ENCODE peak calls at places on chromosomes 12 and 14, in four cellular contexts. L, D, Z and R are unnamed samples.

GRCh38 chr12:71810905-71811304 is 28.7 kb upstream of the TBC1D15 start:
- DNase-seq in Z (no peak), D (no peak), L (no peak), R (no peak)

GRCh38 chr14:60647081-60647836 is 2.0 kb downstream of the SIX1 start:
- DNase-seq in Z (no peak), L (peak), D (no peak), R (peak)

GRCh38 chr12:100688451-100688864 is 106.1 kb upstream of the ANO4 start:
- DNase-seq in Z (no peak), L (no peak), D (no peak), R (no peak)

GRCh38 chr14:75042040-75042439 is 9.2 kb downstream of the MLH3 start:
- DNase-seq in D (no peak), Z (no peak), L (no peak), R (peak)

GRCh38 chr12:107322063-107322462 is 228.7 kb upstream of the CRY1 start:
- DNase-seq in L (no peak), D (no peak), Z (no peak), R (no peak)

GRCh38 chr12:100706029-100706428 is 88.5 kb upstream of the ANO4 start:
- DNase-seq in Z (no peak), L (peak), D (no peak), R (no peak)

GRCh38 chr14:22319526-22320352 is 269.3 kb downstream of the DAD1 start:
- DNase-seq in Z (peak), D (no peak), L (peak), R (peak)

GRCh38 chr12:48767047-48767446 is 21.8 kb downstream of the ADCY6 start:
- DNase-seq in L (no peak), D (no peak), Z (no peak), R (no peak)

GRCh38 chr14:68687746-68688145 is 105.1 kb downstream of the ZFP36L1 start:
- DNase-seq in L (peak), D (no peak), Z (no peak), R (no peak)

GRCh38 chr14:50351016-50351415 is 38.9 kb downstream of the DMAC2L start:
- DNase-seq in D (no peak), L (peak), Z (no peak), R (peak)

GRCh38 chr14:58501214-58501816 is 73.8 kb downstream of the KIAA0586 start:
- DNase-seq in Z (peak), D (peak), L (peak), R (peak)

GRCh38 chr12:1424674-1425395 is 169.5 kb downstream of the FBXL14 start:
- DNase-seq in D (no peak), L (no peak), Z (no peak), R (no peak)

GRCh38 chr14:45680531-45680930 is 427.5 kb upstream of the MIS18BP1 start:
- DNase-seq in L (no peak), D (no peak), Z (no peak), R (no peak)

GRCh38 chr12:130181211-130181610 is 18.9 kb downstream of the FZD10 start:
- DNase-seq in L (no peak), Z (no peak), D (no peak), R (no peak)

GRCh38 chr14:26719514-26719913 is 121.7 kb upstream of the NOVA1 start:
- DNase-seq in D (no peak), L (peak), Z (no peak), R (no peak)

GRCh38 chr12:49807991-49808580 is 20.1 kb downstream of the NCKAP5L start:
- DNase-seq in L (no peak), D (no peak), Z (no peak), R (no peak)

GRCh38 chr14:70183991-70184390 is 4.8 kb downstream of the SLC8A3 start:
- DNase-seq in D (no peak), Z (no peak), L (no peak), R (no peak)

GRCh38 chr12:20183563-20183962 is 184.8 kb upstream of the PDE3A start:
- DNase-seq in D (no peak), L (peak), Z (no peak), R (peak)

GRCh38 chr12:13211859-13212664 is 15.5 kb downstream of the EMP1 start:
- DNase-seq in D (peak), Z (no peak), L (peak), R (peak)

GRCh38 chr12:30908389-30909087 is 18.0 kb upstream of the TSPAN11 start:
- DNase-seq in D (no peak), Z (no peak), L (peak), R (peak)

GRCh38 chr14:55802986-55803431 is 223.0 kb downstream of the KTN1 start:
- DNase-seq in L (peak), Z (no peak), D (peak), R (peak)

GRCh38 chr12:1530592-1531159 is 63.7 kb downstream of the FBXL14 start:
- DNase-seq in L (no peak), D (peak), Z (no peak), R (no peak)

GRCh38 chr14:21084988-21085853 is 13.2 kb downstream of the ZNF219 start:
- DNase-seq in L (peak), D (no peak), Z (no peak), R (no peak)

GRCh38 chr12:65602191-65602578 is 222.1 kb upstream of the HMGA2 start:
- DNase-seq in D (no peak), L (no peak), Z (no peak), R (no peak)

GRCh38 chr12:32545413-32545970 is 133.6 kb upstream of the DNM1L start:
- DNase-seq in Z (no peak), D (no peak), L (no peak), R (peak)

GRCh38 chr14:36975834-36976233 is 196.6 kb downstream of the SLC25A21 start:
- DNase-seq in Z (no peak), L (peak), D (no peak), R (no peak)

GRCh38 chr12:11759894-11760293 is 110.4 kb downstream of the ETV6 start:
- DNase-seq in Z (no peak), L (no peak), D (no peak), R (no peak)

GRCh38 chr12:93857279-93857894 is 180.2 kb downstream of the CRADD start:
- DNase-seq in D (no peak), L (peak), Z (no peak), R (no peak)

GRCh38 chr12:124545508-124546418 is 21.6 kb downstream of the NCOR2 start:
- DNase-seq in L (peak), D (no peak), Z (peak), R (no peak)

GRCh38 chr14:22422238-22422637 is 166.8 kb downstream of the DAD1 start:
- DNase-seq in Z (no peak), D (no peak), L (no peak), R (no peak)

GRCh38 chr12:94186461-94187237 is 38.3 kb downstream of the PLXNC1 start:
- DNase-seq in Z (no peak), D (no peak), L (peak), R (no peak)

GRCh38 chr12:104686196-104686595 is 229.4 kb downstream of the CHST11 start:
- DNase-seq in Z (no peak), L (peak), D (no peak), R (peak)

GRCh38 chr12:16605666-16606116 is 271 bp downstream of the LMO3 start:
- DNase-seq in Z (no peak), D (no peak), L (peak), R (peak)

GRCh38 chr14:102464846-102465341 is 44.7 kb downstream of the ANKRD9 start:
- DNase-seq in L (no peak), Z (no peak), D (no peak), R (no peak)

DNA sequence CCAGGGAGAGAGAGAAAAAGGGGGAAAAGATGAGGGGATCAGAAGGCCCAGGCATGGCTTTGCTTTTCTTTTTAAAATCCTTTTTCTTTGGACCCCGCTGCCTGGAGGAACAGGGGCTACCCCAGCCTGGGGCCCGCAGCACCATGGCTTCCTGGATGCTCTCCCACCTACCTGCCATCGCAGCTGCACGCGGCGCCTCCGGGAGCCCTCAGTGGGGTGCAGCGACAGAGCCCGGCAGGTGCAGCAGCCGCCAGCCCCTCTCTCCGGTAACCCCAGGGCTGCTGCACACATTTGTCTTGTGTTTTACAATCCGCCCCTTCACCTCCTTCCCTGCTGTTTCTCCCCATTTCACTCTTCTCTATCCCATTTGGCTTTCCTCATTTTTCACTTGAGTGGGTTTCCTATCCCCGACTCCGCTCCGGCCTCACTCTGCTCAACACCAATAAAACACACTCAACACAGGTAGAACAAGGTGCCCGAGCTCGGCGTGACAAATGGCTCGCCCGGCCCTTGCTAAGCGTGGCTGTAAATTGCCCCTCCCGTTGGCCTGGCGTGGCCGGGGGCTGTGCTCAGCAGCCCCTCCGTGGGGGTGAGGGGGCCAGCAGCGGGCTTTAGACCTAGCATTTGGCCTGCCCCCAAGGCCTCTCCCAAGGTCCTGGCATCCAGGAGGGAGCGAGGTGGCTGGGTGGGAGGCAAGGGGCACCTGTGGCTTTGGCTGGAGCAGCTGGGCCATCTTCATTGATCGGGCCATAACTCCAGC is 52.6 kb upstream of the GPATCH2L start:
- DNase-seq in L (no peak), D (no peak), Z (no peak), R (no peak)
- TF ChIP-seq FOS in L (no peak), D (no peak), Z (no peak), R (no peak)

GRCh38 chr12:86837246-86837645 is 581.1 kb upstream of the MGAT4C start:
- DNase-seq in L (no peak), Z (no peak), D (no peak), R (no peak)
- TF ChIP-seq FOS in L (no peak), Z (no peak), D (no peak), R (no peak)

DNA sequence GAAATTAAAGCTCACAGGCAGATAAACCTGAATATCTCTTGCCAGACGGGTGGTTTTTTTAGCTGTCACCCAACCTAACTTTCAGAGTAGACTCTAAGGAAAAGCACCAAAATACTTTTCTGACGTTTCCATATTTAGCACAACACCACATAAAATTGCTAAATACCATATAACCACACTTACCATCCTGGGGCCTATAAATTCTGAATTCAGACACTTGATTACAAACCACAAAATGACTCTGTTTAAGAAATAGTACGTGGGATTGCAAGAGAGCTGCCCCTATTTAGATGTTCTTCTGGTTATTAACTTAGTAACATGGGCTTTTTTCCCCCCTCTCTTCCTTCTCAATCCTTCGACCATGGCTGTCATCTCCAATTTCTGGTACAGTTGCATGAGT is 287.8 kb downstream of the BMP4 start:
- DNase-seq in L (peak), Z (no peak), D (no peak), R (no peak)
- TF ChIP-seq FOS in L (no peak), Z (no peak), D (no peak), R (no peak)

GRCh38 chr12:14373202-14373601 is 7.7 kb downstream of the ATF7IP start:
- DNase-seq in L (peak), D (no peak), Z (no peak), R (peak)
- TF ChIP-seq FOS in L (no peak), D (no peak), Z (no peak), R (peak)

GRCh38 chr12:247271-247670 is 15.4 kb downstream of the SLC6A13 start:
- DNase-seq in L (no peak), D (no peak), Z (no peak), R (no peak)
- TF ChIP-seq FOS in L (no peak), D (no peak), Z (no peak), R (no peak)